ENCODE peak calls at places on chromosome 10, in four cellular contexts. Z is K562, K is A549, D is H1. U is an unnamed sample. For H3K4me1, the result is how much of the 10 kb centered on the place peaks cover.

GRCh38 chr10:47402681-47403301 is 18.7 kb upstream of the ZNF488 start:
- DNase-seq in Z (no peak), K (peak), D (peak), U (peak)

GRCh38 chr10:47023237-47024045 is 112.2 kb downstream of the PTPN20 start:
- DNase-seq in Z (no peak), K (no peak), D (peak), U (no peak)

GRCh38 chr10:6878067-6878412 is 298.0 kb upstream of the PRKCQ start:
- DNase-seq in Z (no peak), K (peak), D (peak), U (no peak)

GRCh38 chr10:80288849-80289248 is 609 bp downstream of the MAT1A start:
- DNase-seq in Z (no peak), K (no peak), D (no peak), U (no peak)

GRCh38 chr10:21495002-21495685 is 30.3 kb downstream of the SKIDA1 start:
- DNase-seq in Z (no peak), K (no peak), D (no peak), U (peak)

GRCh38 chr10:21263266-21263803 is 262.1 kb downstream of the SKIDA1 start:
- DNase-seq in Z (no peak), K (no peak), D (no peak), U (no peak)

GRCh38 chr10:96512524-96512991 is 1.2 kb downstream of the TLL2 start:
- DNase-seq in Z (no peak), K (no peak), D (peak), U (no peak)

GRCh38 chr10:103795634-103796265 is 59.6 kb downstream of the SH3PXD2A start:
- DNase-seq in Z (no peak), K (no peak), D (no peak), U (no peak)

GRCh38 chr10:75708060-75708459 is 276.6 kb downstream of the LRMDA start:
- DNase-seq in Z (no peak), K (no peak), D (no peak), U (no peak)

GRCh38 chr10:97734021-97734420 is 2.9 kb upstream of the ZFYVE27 start:
- DNase-seq in Z (no peak), K (no peak), D (no peak), U (no peak)

GRCh38 chr10:97729014-97729413 is 7.9 kb upstream of the ZFYVE27 start:
- DNase-seq in Z (no peak), K (no peak), D (no peak), U (no peak)

GRCh38 chr10:97732052-97732359 is 4.9 kb upstream of the ZFYVE27 start:
- DNase-seq in Z (no peak), K (no peak), D (no peak), U (no peak)

GRCh38 chr10:97733256-97733655 is 3.7 kb upstream of the ZFYVE27 start:
- DNase-seq in Z (no peak), K (no peak), D (no peak), U (no peak)

GRCh38 chr10:97731346-97732051 is 5.4 kb upstream of the ZFYVE27 start:
- DNase-seq in Z (peak), K (peak), D (peak), U (peak)
- TF ChIP-seq PHF8 in Z (no peak), K (no peak), D (no peak), U (no peak)

GRCh38 chr10:118173326-118173725 is 126.6 kb upstream of the RAB11FIP2 start:
- DNase-seq in Z (no peak), K (no peak), D (no peak), U (no peak)
- H3K4me1 ChIP-seq in Z (under half), K (under half), D (under half), U (under half)

GRCh38 chr10:60376953-60377352 is 12.7 kb downstream of the ANK3 start:
- DNase-seq in Z (no peak), K (no peak), D (no peak), U (no peak)

GRCh38 chr10:60377955-60378354 is 11.7 kb downstream of the ANK3 start:
- DNase-seq in Z (no peak), K (no peak), D (no peak), U (no peak)

GRCh38 chr10:60384006-60384405 is 5.7 kb downstream of the ANK3 start:
- DNase-seq in Z (no peak), K (no peak), D (no peak), U (no peak)

GRCh38 chr10:60382946-60383681 is 6.6 kb downstream of the ANK3 start:
- DNase-seq in Z (no peak), K (peak), D (no peak), U (no peak)

GRCh38 chr10:60380781-60381180 is 8.9 kb downstream of the ANK3 start:
- DNase-seq in Z (no peak), K (no peak), D (no peak), U (no peak)
- TF ChIP-seq PHF8 in Z (no peak), K (no peak), D (no peak), U (no peak)

GRCh38 chr10:77867124-77867715 is 59.3 kb downstream of the DLG5 start:
- DNase-seq in Z (no peak), K (no peak), D (no peak), U (no peak)
- H3K4me1 ChIP-seq in Z (under half), K (under half), D (under half), U (under half)

U was measured in HepG2.